ENCODE peak calls at places on chromosomes 11 and 22, in four cellular contexts. U is astrocyte, D is AG10803, V is esophagus squamous epithelium. L is an unnamed sample.

GRCh38 chr22:29330753-29331152 is 15.3 kb upstream of the RASL10A start:
- DNase-seq in V (no peak), U (peak), D (peak), L (peak)

GRCh38 chr11:92632510-92632909 is 336.9 kb upstream of the MTNR1B start:
- DNase-seq in D (no peak), U (no peak), V (no peak), L (no peak)

GRCh38 chr11:48109046-48109666 is 107.5 kb upstream of the OR4B1 start:
- DNase-seq in D (peak), U (peak), V (no peak), L (no peak)

GRCh38 chr11:93611836-93612677 is 49.4 kb upstream of the CEP295 start:
- DNase-seq in V (no peak), U (no peak), D (no peak), L (no peak)

GRCh38 chr11:74090701-74091100 is 80.1 kb downstream of the C2CD3 start:
- DNase-seq in D (no peak), V (no peak), U (peak), L (no peak)

GRCh38 chr11:110565344-110565684 is 135.6 kb downstream of the FDX1 start:
- DNase-seq in U (peak), D (peak), V (no peak), L (peak)

GRCh38 chr11:2804701-2805387 is 80.7 kb downstream of the CDKN1C start:
- DNase-seq in D (no peak), V (no peak), U (no peak), L (no peak)

GRCh38 chr11:45266693-45267451 is 19.3 kb downstream of the SYT13 start:
- DNase-seq in V (no peak), U (no peak), D (no peak), L (no peak)

GRCh38 chr11:93221539-93221938 is 23.7 kb upstream of the SLC36A4 start:
- DNase-seq in U (no peak), D (no peak), V (no peak), L (no peak)

GRCh38 chr22:44274918-44275665 is 37.7 kb downstream of the SHISAL1 start:
- DNase-seq in V (no peak), U (no peak), D (no peak), L (no peak)

GRCh38 chr22:20222764-20223420 is 45.2 kb downstream of the RTN4R start:
- DNase-seq in D (no peak), U (no peak), V (no peak), L (no peak)

GRCh38 chr22:44573451-44573850 is 75.4 kb upstream of the RTL6 start:
- DNase-seq in U (no peak), V (no peak), D (no peak), L (no peak)

GRCh38 chr11:10743354-10744035 is 7.6 kb upstream of the CTR9 start:
- DNase-seq in V (no peak), D (no peak), U (no peak), L (no peak)

GRCh38 chr22:32494971-32495370 is 20.4 kb downstream of the FBXO7 start:
- DNase-seq in U (no peak), V (no peak), D (no peak), L (no peak)

GRCh38 chr22:47788461-47788860 is 1026.0 kb downstream of the TBC1D22A start:
- DNase-seq in U (no peak), V (no peak), D (no peak), L (no peak)

GRCh38 chr11:27183672-27184457 is 143.2 kb downstream of the BBOX1 start:
- DNase-seq in V (no peak), D (peak), U (peak), L (peak)

GRCh38 chr11:40281055-40281580 is 1178.3 kb downstream of the LRRC4C start:
- DNase-seq in U (peak), D (no peak), V (no peak), L (no peak)

GRCh38 chr11:19742595-19743292 is 30.1 kb downstream of the NAV2 start:
- DNase-seq in V (no peak), D (peak), U (peak), L (peak)

GRCh38 chr11:102596578-102596977 is 28.6 kb downstream of the MMP20 start:
- DNase-seq in D (no peak), V (no peak), U (no peak), L (no peak)

GRCh38 chr11:27485930-27486773 is 13.6 kb upstream of the LGR4 start:
- DNase-seq in V (no peak), U (peak), D (peak), L (peak)

GRCh38 chr11:129440028-129440630 is 64.5 kb downstream of the BARX2 start:
- DNase-seq in V (no peak), D (no peak), U (peak), L (no peak)

GRCh38 chr22:44752285-44753188 is at the start of gene ARHGAP8:
- DNase-seq in U (no peak), D (no peak), V (no peak), L (no peak)

GRCh38 chr22:44505796-44506354 is 7.8 kb upstream of the RTL6 start:
- DNase-seq in U (no peak), D (peak), V (no peak), L (no peak)

GRCh38 chr22:36344106-36344827 is 43.5 kb downstream of the MYH9 start:
- DNase-seq in V (no peak), D (no peak), U (no peak), L (no peak)

GRCh38 chr11:124762077-124762623 is at the start of gene ESAM:
- DNase-seq in V (no peak), U (no peak), D (no peak), L (no peak)

GRCh38 chr22:25109878-25110595 is 89.6 kb upstream of the CRYBB3 start:
- DNase-seq in U (no peak), D (no peak), V (no peak), L (no peak)

GRCh38 chr11:118415739-118416068 is 14.3 kb downstream of the ATP5MG start:
- DNase-seq in D (peak), V (no peak), U (peak), L (peak)

GRCh38 chr22:37260939-37261338 is 16.9 kb upstream of the RAC2 start:
- DNase-seq in U (peak), V (no peak), D (peak), L (peak)

GRCh38 chr11:125297346-125297910 is 132.9 kb downstream of the PKNOX2 start:
- DNase-seq in V (no peak), U (no peak), D (no peak), L (no peak)

GRCh38 chr11:64062185-64063039 is 26.7 kb downstream of the FLRT1 start:
- DNase-seq in D (no peak), V (no peak), U (no peak), L (no peak)

GRCh38 chr11:64060263-64060860 is 24.6 kb downstream of the FLRT1 start:
- DNase-seq in V (no peak), U (no peak), D (no peak), L (no peak)

GRCh38 chr11:64059339-64060176 is 23.8 kb downstream of the FLRT1 start:
- DNase-seq in V (no peak), D (no peak), U (no peak), L (no peak)

GRCh38 chr11:64058494-64058893 is 22.8 kb downstream of the FLRT1 start:
- DNase-seq in V (no peak), U (no peak), D (no peak), L (no peak)

GRCh38 chr11:64060861-64061444 is 25.2 kb downstream of the FLRT1 start:
- DNase-seq in U (no peak), D (peak), V (no peak), L (peak)
- H3K4me3 ChIP-seq in U (peak), D (peak), V (peak), L (peak)

DNA sequence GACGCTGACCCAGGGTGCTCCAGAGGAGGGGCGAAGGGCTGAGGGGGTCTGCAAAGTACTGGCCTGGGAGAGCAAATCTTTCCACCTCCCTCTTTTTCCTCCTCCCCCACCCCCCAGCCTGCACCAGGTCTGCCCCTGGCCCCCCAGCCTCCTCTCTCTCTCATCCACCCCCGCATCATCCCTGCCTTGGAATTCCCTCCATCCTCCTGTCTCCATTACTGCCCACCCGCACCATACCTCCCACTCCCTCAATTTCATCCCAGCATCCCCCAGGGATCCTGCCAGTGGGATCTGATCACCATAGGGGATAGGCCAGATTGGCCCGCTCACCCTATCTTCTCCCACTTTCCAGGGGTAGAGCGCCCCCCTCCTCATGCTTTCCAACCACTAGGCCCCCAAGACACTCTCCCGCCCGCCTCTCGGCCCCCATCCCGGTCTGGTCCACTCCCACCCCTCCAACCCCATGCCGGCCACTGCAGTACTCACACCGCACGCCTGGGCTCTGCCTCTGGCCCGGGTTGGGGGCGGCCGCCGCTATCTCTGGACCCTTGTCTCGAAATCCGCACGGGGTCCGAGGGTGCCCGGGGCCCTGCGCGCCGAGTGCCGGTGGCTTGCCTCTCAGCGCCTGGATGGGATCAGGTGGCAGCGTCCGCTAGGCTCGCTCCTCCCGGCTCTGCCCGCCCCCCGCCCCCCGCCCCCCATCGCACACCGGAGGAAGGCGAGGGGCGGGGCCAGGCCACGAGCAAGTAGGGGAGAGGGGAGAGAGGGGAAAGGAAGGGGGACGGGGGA is at the start of gene GAL3ST3:
- DNase-seq in V (no peak), D (no peak), U (no peak), L (no peak)
- H3K4me3 ChIP-seq in V (no peak), D (no peak), U (no peak), L (no peak)

GRCh38 chr11:76916712-76917111 is 56.0 kb downstream of the ACER3 start:
- DNase-seq in U (no peak), V (no peak), D (no peak), L (no peak)

GRCh38 chr11:76919467-76919866 is 58.7 kb downstream of the ACER3 start:
- DNase-seq in D (no peak), V (no peak), U (no peak), L (no peak)

GRCh38 chr11:76919887-76920746 is 59.4 kb downstream of the ACER3 start:
- DNase-seq in U (peak), D (peak), V (peak), L (peak)

DNA sequence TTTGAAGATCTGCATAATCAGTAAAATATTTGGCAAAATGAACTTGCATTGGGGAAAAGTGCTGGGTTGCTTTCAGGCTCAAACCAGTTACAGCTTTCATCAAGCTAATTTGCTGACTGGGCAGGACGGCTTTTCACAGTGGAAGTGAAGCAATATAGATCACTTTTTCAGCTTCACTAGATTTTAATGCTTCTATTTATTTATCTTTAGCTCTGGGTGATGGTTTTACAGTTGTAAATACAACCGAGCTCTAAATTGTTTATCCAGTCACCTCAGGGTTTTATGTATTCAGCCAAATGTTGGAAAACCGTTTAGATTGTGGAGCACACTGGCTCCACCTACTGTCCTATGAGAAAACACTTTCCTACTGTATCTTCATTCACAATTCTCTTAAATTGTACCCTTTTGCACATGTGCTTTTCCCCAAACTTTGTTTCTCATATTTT is 58.2 kb downstream of the ACER3 start:
- DNase-seq in U (peak), V (no peak), D (peak), L (peak)
- H3K4me3 ChIP-seq in U (no peak), V (no peak), D (peak), L (no peak)

DNA sequence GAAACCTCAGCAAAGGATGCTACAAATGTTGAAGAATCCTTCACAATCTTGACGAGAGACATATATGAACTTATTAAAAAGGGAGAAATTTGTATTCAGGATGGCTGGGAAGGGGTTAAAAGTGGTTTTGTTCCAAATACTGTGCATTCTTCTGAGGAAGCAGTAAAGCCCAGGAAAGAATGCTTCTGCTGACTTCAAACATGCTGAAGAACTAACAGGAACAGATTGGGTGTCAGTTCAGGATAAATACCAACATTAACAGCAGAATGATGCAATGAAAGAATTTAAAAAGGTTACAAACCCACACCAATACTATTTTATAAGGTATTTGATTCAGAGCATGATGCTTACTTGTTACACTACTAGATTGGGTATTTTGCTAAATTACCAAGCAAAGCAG is 33.9 kb downstream of the RAB39A start:
- DNase-seq in U (peak), V (no peak), D (peak), L (no peak)
- H3K4me3 ChIP-seq in U (no peak), V (no peak), D (no peak), L (no peak)

GRCh38 chr11:35622070-35622469 is 3.8 kb downstream of the FJX1 start:
- DNase-seq in V (no peak), D (peak), U (peak), L (peak)
- H3K4me3 ChIP-seq in V (no peak), D (no peak), U (peak), L (no peak)

GRCh38 chr11:44068180-44068579 is 2.1 kb downstream of the ACCS start:
- DNase-seq in D (no peak), V (no peak), U (no peak), L (no peak)

GRCh38 chr11:44065851-44066731 is at the start of gene ACCS:
- DNase-seq in U (peak), V (peak), D (peak), L (peak)

GRCh38 chr11:44065161-44065571 is 904 bp upstream of the ACCS start:
- DNase-seq in V (no peak), D (no peak), U (no peak), L (no peak)

GRCh38 chr11:44066732-44067131 is 662 bp downstream of the ACCS start:
- DNase-seq in D (peak), V (no peak), U (peak), L (peak)

GRCh38 chr11:44067266-44067665 is 1.2 kb downstream of the ACCS start:
- DNase-seq in V (no peak), U (no peak), D (no peak), L (no peak)
- H3K4me3 ChIP-seq in V (peak), U (no peak), D (peak), L (no peak)

GRCh38 chr11:131737357-131737756 is 366.9 kb downstream of the NTM start:
- DNase-seq in D (peak), U (no peak), V (no peak), L (no peak)
- H3K4me3 ChIP-seq in D (no peak), U (no peak), V (no peak), L (no peak)

DNA sequence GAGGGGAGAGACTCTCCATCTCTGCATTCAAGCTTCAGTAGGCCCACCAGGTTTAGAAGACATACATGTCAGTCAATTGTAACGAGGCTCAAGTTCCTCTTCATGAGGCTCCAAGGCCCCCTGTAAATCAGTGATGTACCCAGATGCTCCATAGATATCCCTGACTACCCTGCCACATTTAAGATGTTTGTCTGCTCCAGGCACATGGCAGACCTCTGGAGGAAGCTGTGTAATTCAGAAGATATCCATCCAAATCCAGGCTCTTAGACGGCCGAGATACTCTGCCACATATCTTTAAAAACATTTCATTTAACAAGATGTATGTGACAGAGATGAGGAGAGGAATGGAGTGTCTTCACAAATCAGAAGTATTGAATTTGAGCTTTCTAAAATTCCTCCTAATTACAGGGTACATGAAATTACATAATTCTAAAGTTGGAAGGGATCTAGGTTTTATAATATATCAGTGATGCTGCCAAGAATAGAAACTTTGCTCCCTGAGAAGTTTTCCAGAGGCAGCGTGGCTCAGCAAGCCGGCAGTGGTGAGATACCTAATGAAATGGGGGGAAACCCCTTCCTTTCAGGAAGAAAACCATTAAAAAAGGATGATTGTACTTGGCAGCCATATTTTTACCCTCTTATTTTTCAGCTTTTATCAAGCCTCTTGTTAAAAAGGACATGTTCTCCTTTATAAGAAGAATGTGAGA is 8.8 kb upstream of the ME3 start:
- DNase-seq in V (no peak), U (no peak), D (no peak), L (no peak)
- H3K4me3 ChIP-seq in V (no peak), U (no peak), D (no peak), L (no peak)

L was measured in brain microvascular endothelial cell.